ENCODE peak calls at places on chromosomes 13 and 19, in four cellular contexts. One of them, this sample, is unnamed.

GRCh38 chr13:37109080-37109678 is 3.7 kb upstream of the CSNK1A1L start:
- DNase-seq in activated T-helper 9 cell treated with anti-CD3 and anti-CD28 coated beads, Interleukin-2, amount 50 U/mL, for 16 hours: no peak
- DNase-seq in H7: no peak
- DNase-seq in activated CD4-positive, alpha-beta T cell treated with anti-CD3 and anti-CD28 coated beads for 48 hours: no peak
- DNase-seq in this sample: no peak

GRCh38 chr13:87684850-87685735 is 13.9 kb downstream of the SLITRK5 start:
- DNase-seq in activated T-helper 9 cell treated with anti-CD3 and anti-CD28 coated beads, Interleukin-2, amount 50 U/mL, for 16 hours: no peak
- DNase-seq in H7: no peak
- DNase-seq in activated CD4-positive, alpha-beta T cell treated with anti-CD3 and anti-CD28 coated beads for 48 hours: no peak
- DNase-seq in this sample: no peak

GRCh38 chr13:104584481-104584880 is 1518.3 kb upstream of the SLC10A2 start:
- DNase-seq in activated T-helper 9 cell treated with anti-CD3 and anti-CD28 coated beads, Interleukin-2, amount 50 U/mL, for 16 hours: no peak
- DNase-seq in H7: no peak
- DNase-seq in activated CD4-positive, alpha-beta T cell treated with anti-CD3 and anti-CD28 coated beads for 48 hours: no peak
- DNase-seq in this sample: no peak

GRCh38 chr19:18603958-18604819 is 2.4 kb downstream of the CRLF1 start:
- DNase-seq in activated T-helper 9 cell treated with anti-CD3 and anti-CD28 coated beads, Interleukin-2, amount 50 U/mL, for 16 hours: no peak
- DNase-seq in H7: peak
- DNase-seq in activated CD4-positive, alpha-beta T cell treated with anti-CD3 and anti-CD28 coated beads for 48 hours: no peak
- DNase-seq in this sample: no peak

GRCh38 chr13:110138009-110138699 is 168.8 kb downstream of the COL4A1 start:
- DNase-seq in activated T-helper 9 cell treated with anti-CD3 and anti-CD28 coated beads, Interleukin-2, amount 50 U/mL, for 16 hours: peak
- DNase-seq in H7: peak
- DNase-seq in activated CD4-positive, alpha-beta T cell treated with anti-CD3 and anti-CD28 coated beads for 48 hours: peak
- DNase-seq in this sample: no peak

GRCh38 chr13:67353891-67354459 is 123.8 kb upstream of the PCDH9 start:
- DNase-seq in activated T-helper 9 cell treated with anti-CD3 and anti-CD28 coated beads, Interleukin-2, amount 50 U/mL, for 16 hours: no peak
- DNase-seq in H7: no peak
- DNase-seq in activated CD4-positive, alpha-beta T cell treated with anti-CD3 and anti-CD28 coated beads for 48 hours: no peak
- DNase-seq in this sample: no peak

GRCh38 chr19:19420570-19421301 is 15.3 kb downstream of the GATAD2A start:
- DNase-seq in activated T-helper 9 cell treated with anti-CD3 and anti-CD28 coated beads, Interleukin-2, amount 50 U/mL, for 16 hours: no peak
- DNase-seq in H7: no peak
- DNase-seq in activated CD4-positive, alpha-beta T cell treated with anti-CD3 and anti-CD28 coated beads for 48 hours: peak
- DNase-seq in this sample: peak

GRCh38 chr19:38862321-38863059 is 12.7 kb upstream of the HNRNPL start:
- DNase-seq in activated T-helper 9 cell treated with anti-CD3 and anti-CD28 coated beads, Interleukin-2, amount 50 U/mL, for 16 hours: no peak
- DNase-seq in H7: no peak
- DNase-seq in activated CD4-positive, alpha-beta T cell treated with anti-CD3 and anti-CD28 coated beads for 48 hours: no peak
- DNase-seq in this sample: no peak

GRCh38 chr13:50203256-50204083 is 188.2 kb downstream of the KCNRG start:
- DNase-seq in activated T-helper 9 cell treated with anti-CD3 and anti-CD28 coated beads, Interleukin-2, amount 50 U/mL, for 16 hours: no peak
- DNase-seq in H7: no peak
- DNase-seq in activated CD4-positive, alpha-beta T cell treated with anti-CD3 and anti-CD28 coated beads for 48 hours: no peak
- DNase-seq in this sample: no peak

GRCh38 chr13:99028890-99029289 is 51.0 kb upstream of the DOCK9 start:
- DNase-seq in activated T-helper 9 cell treated with anti-CD3 and anti-CD28 coated beads, Interleukin-2, amount 50 U/mL, for 16 hours: no peak
- DNase-seq in H7: peak
- DNase-seq in activated CD4-positive, alpha-beta T cell treated with anti-CD3 and anti-CD28 coated beads for 48 hours: peak
- DNase-seq in this sample: no peak

GRCh38 chr19:43489310-43489709 is 15.2 kb downstream of the PHLDB3 start:
- DNase-seq in activated T-helper 9 cell treated with anti-CD3 and anti-CD28 coated beads, Interleukin-2, amount 50 U/mL, for 16 hours: no peak
- DNase-seq in H7: no peak
- DNase-seq in activated CD4-positive, alpha-beta T cell treated with anti-CD3 and anti-CD28 coated beads for 48 hours: no peak
- DNase-seq in this sample: no peak

This sample was measured in stimulated activated effector memory CD8-positive, alpha-beta T cell treated with anti-CD3 and anti-CD28 coated beads, Interleukin-12 subunit alpha, Interleukin-12 subunit beta, amount 100 ng/mL, for 72 hours.